ENCODE peak calls at places on chromosomes 1 and 21, in five cellular contexts. P is neuronal stem cell, A is H9, N is trophoblast cell, H is mesenchymal stem cell. Y is an unnamed sample.

GRCh38 chr1:63319069-63320023 is 3.0 kb upstream of the FOXD3 start:
- DNase-seq in P (peak), A (peak), N (no peak), H (no peak), Y (no peak)

GRCh38 chr21:33033961-33034413 is 8.3 kb downstream of the OLIG2 start:
- DNase-seq in P (no peak), A (no peak), N (no peak), H (no peak), Y (no peak)

GRCh38 chr1:185208626-185209170 is 51.7 kb downstream of the SWT1 start:
- DNase-seq in P (no peak), A (no peak), N (peak), H (no peak), Y (no peak)

GRCh38 chr1:9061949-9062555 is 7.4 kb downstream of the SLC2A5 start:
- DNase-seq in P (no peak), A (no peak), N (no peak), H (no peak), Y (no peak)

GRCh38 chr21:34582506-34583150 is 32.3 kb downstream of the RCAN1 start:
- DNase-seq in P (peak), A (peak), N (peak), H (peak), Y (no peak)

GRCh38 chr1:43460988-43461693 is 7.4 kb upstream of the HYI start:
- DNase-seq in P (no peak), A (no peak), N (peak), H (peak), Y (no peak)

GRCh38 chr1:88892146-88892877 is 945 bp upstream of the GTF2B start:
- DNase-seq in P (no peak), A (peak), N (peak), H (peak), Y (no peak)

GRCh38 chr1:89739013-89739843 is 81.6 kb upstream of the LRRC8D start:
- DNase-seq in P (no peak), A (no peak), N (peak), H (peak), Y (no peak)

GRCh38 chr1:80836505-80836904 is 964.2 kb upstream of the ADGRL2 start:
- DNase-seq in P (no peak), A (no peak), N (no peak), H (no peak), Y (no peak)

DNA sequence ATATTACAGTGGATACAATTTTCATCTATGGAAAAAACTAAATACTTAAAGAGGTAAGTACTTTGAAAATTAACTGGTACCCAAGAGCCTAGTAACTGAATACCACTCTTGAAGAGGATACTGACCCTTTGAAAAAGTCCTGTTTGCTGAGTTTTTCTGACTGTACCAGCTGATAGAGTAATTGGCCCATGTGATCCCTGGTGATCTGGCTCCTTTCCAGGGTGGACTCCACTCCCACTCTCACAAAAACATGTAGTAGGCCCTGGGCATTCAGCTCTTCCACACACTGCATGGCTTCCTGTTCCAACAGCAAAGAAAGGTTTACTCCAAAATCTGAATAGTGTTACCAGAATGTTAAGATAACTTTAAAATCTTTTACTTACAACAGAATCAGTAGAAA is 53.6 kb upstream of the HP1BP3 start:
- DNase-seq in P (no peak), A (no peak), N (no peak), H (no peak), Y (no peak)
- H2BK12ac ChIP-seq in P (no peak), A (no peak), N (no peak), H (no peak), Y (no peak)

GRCh38 chr1:192974701-192975100 is 84.5 kb downstream of the UCHL5 start:
- DNase-seq in P (no peak), A (no peak), N (peak), H (peak), Y (no peak)

GRCh38 chr1:192977089-192977706 is 82.0 kb downstream of the UCHL5 start:
- DNase-seq in P (no peak), A (no peak), N (no peak), H (no peak), Y (no peak)

GRCh38 chr1:192973988-192974387 is 85.2 kb downstream of the UCHL5 start:
- DNase-seq in P (no peak), A (no peak), N (peak), H (no peak), Y (no peak)

GRCh38 chr1:192978195-192978710 is 80.9 kb downstream of the UCHL5 start:
- DNase-seq in P (no peak), A (no peak), N (no peak), H (no peak), Y (no peak)

GRCh38 chr1:192976576-192976975 is 82.6 kb downstream of the UCHL5 start:
- DNase-seq in P (no peak), A (no peak), N (no peak), H (no peak), Y (no peak)
- H2BK12ac ChIP-seq in P (no peak), A (no peak), N (no peak), H (no peak), Y (no peak)

DNA sequence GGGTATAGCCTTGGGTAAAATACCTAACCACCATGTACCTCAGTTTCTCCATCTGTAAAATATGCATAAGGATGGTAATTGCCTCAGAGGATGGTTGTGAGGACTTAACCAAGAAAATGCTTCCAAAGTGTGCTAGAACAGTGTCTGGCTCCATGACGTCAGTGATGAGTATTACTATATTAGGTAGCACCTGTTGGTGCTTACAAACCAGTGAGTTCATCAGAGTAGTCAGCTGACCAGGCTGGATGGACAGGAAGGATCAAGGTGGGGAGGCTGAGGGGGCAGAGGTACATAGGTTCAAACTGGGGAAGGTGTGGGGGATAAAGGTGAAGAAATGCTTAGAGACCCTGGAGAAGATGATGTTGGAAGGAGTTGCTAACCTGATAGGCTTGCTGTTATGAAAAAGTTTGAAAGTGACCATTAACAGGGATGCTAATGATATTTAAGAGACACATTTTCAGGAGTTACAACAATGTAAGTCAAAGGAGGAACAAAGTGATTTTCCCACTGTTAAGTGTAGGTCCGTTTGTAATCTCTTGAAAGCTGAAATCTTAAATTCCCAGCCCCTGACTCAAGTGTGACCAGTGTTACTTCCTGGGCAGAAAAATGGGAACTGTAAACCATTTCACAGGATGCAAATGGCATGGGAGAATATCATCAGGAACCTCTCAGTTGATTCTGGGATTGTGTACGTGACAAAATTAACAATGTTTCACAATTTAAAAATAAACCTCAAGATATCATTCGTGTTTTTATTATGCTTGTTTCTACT is 4.4 kb downstream of the NTPCR start:
- DNase-seq in P (no peak), A (no peak), N (no peak), H (no peak), Y (no peak)
- H2BK12ac ChIP-seq in P (no peak), A (no peak), N (no peak), H (no peak), Y (no peak)

GRCh38 chr1:236015539-236015938 is 49.4 kb downstream of the NID1 start:
- DNase-seq in P (no peak), A (no peak), N (no peak), H (no peak), Y (no peak)

GRCh38 chr1:236011641-236012040 is 53.2 kb downstream of the NID1 start:
- DNase-seq in P (no peak), A (no peak), N (no peak), H (no peak), Y (no peak)

GRCh38 chr1:236010443-236010842 is 54.4 kb downstream of the NID1 start:
- DNase-seq in P (no peak), A (no peak), N (no peak), H (peak), Y (no peak)

GRCh38 chr1:236016083-236016482 is 48.8 kb downstream of the NID1 start:
- DNase-seq in P (no peak), A (no peak), N (no peak), H (no peak), Y (no peak)

GRCh38 chr1:236013330-236013729 is 51.6 kb downstream of the NID1 start:
- DNase-seq in P (no peak), A (no peak), N (no peak), H (no peak), Y (no peak)
- H2BK12ac ChIP-seq in P (no peak), A (no peak), N (no peak), H (peak), Y (no peak)

Y was measured in H1.